ENCODE peak calls at places on chromosomes 4 and X, in nine cellular contexts. D, V, E, F, G, K, T, B and L are unnamed samples.
A peak's percentile ranks its signal among the peaks of the same experiment; 100 is the strongest.

GRCh38 chrX:50677789-50678188 is 136.2 kb downstream of the SHROOM4 start:
- DNase-seq in D (no peak), V (no peak), E (no peak), F (no peak), G (no peak), K (no peak), T (no peak), B (no peak), L (no peak)

GRCh38 chrX:140572724-140573123 is 67.9 kb upstream of the SOX3 start:
- DNase-seq in D (peak; percentile 52), V (no peak), E (no peak), F (peak; percentile 54), G (peak; percentile 40), K (no peak), T (no peak), B (no peak), L (peak; percentile 5)

GRCh38 chr4:2996437-2996836 is 33.1 kb downstream of the GRK4 start:
- DNase-seq in D (no peak), V (no peak), E (no peak), F (no peak), G (no peak), K (no peak), T (no peak), B (no peak), L (no peak)

GRCh38 chr4:83889802-83890201 is 353.9 kb downstream of the GPAT3 start:
- DNase-seq in D (no peak), V (no peak), E (no peak), F (no peak), G (no peak), K (no peak), T (no peak), B (no peak), L (peak; percentile 55)

GRCh38 chrX:134244043-134244442 is 7.1 kb downstream of the CCDC160 start:
- DNase-seq in D (no peak), V (no peak), E (no peak), F (no peak), G (no peak), K (no peak), T (no peak), B (no peak), L (peak; percentile 45)

GRCh38 chr4:37358748-37359147 is 114.2 kb downstream of the NWD2 start:
- DNase-seq in D (no peak), V (no peak), E (no peak), F (no peak), G (no peak), K (no peak), T (no peak), B (no peak), L (no peak)

GRCh38 chr4:140047781-140048180 is 106.2 kb downstream of the MAML3 start:
- DNase-seq in D (no peak), V (no peak), E (no peak), F (no peak), G (no peak), K (no peak), T (no peak), B (no peak), L (no peak)

GRCh38 chr4:15895517-15895916 is 43.0 kb downstream of the FGFBP1 start:
- DNase-seq in D (no peak), V (no peak), E (no peak), F (no peak), G (no peak), K (no peak), T (no peak), B (no peak), L (peak; percentile 3)

GRCh38 chrX:71081348-71082148 is 13.4 kb upstream of the SNX12 start:
- DNase-seq in D (no peak), V (no peak), E (no peak), F (no peak), G (no peak), K (no peak), T (no peak), B (no peak), L (peak; percentile 44)

GRCh38 chr4:1973661-1974060 is 35.1 kb downstream of the NELFA start:
- DNase-seq in D (no peak), V (no peak), E (no peak), F (no peak), G (no peak), K (no peak), T (no peak), B (no peak), L (no peak)

GRCh38 chr4:143606470-143606869 is 93.0 kb downstream of the SMARCA5 start:
- DNase-seq in D (no peak), V (no peak), E (no peak), F (no peak), G (no peak), K (no peak), T (no peak), B (no peak), L (no peak)

GRCh38 chr4:73729534-73730165 is 10.7 kb upstream of the CXCL8 start:
- DNase-seq in D (peak; percentile 42), V (no peak), E (peak; percentile 68), F (peak; percentile 40), G (peak; percentile 56), K (peak; percentile 51), T (no peak), B (peak; percentile 20), L (peak; percentile 74)

GRCh38 chr4:89915937-89916336 is 21.3 kb downstream of the MMRN1 start:
- DNase-seq in D (no peak), V (no peak), E (no peak), F (no peak), G (no peak), K (no peak), T (no peak), B (no peak), L (no peak)

GRCh38 chr4:3572363-3572762 is 40.1 kb upstream of the LRPAP1 start:
- DNase-seq in D (no peak), V (no peak), E (no peak), F (no peak), G (no peak), K (no peak), T (no peak), B (no peak), L (no peak)

GRCh38 chr4:134935320-134935719 is 733.7 kb upstream of the PABPC4L start:
- DNase-seq in D (peak; percentile 58), V (no peak), E (no peak), F (peak; percentile 37), G (no peak), K (no peak), T (no peak), B (no peak), L (peak; percentile 8)

GRCh38 chr4:25347473-25347872 is 29.6 kb upstream of the ANAPC4 start:
- DNase-seq in D (no peak), V (no peak), E (no peak), F (no peak), G (no peak), K (no peak), T (no peak), B (no peak), L (no peak)

GRCh38 chr4:140187316-140187695 is 33.3 kb upstream of the MAML3 start:
- DNase-seq in D (no peak), V (no peak), E (no peak), F (no peak), G (no peak), K (no peak), T (no peak), B (no peak), L (no peak)

GRCh38 chr4:172826346-172826745 is 342.3 kb upstream of the GALNT7 start:
- DNase-seq in D (no peak), V (no peak), E (no peak), F (no peak), G (no peak), K (no peak), T (no peak), B (no peak), L (no peak)

GRCh38 chr4:159366966-159367365 is 264.1 kb downstream of the RAPGEF2 start:
- DNase-seq in D (no peak), V (no peak), E (no peak), F (no peak), G (no peak), K (peak; percentile 16), T (no peak), B (no peak), L (peak; percentile 9)

GRCh38 chr4:90186229-90186628 is 59.0 kb downstream of the CCSER1 start:
- DNase-seq in D (no peak), V (no peak), E (no peak), F (no peak), G (no peak), K (no peak), T (no peak), B (no peak), L (no peak)